ENCODE peak calls at places on chromosome 13, in five cellular contexts. U is LoVo; O is ovary; C is stimulated activated CD4-positive, alpha-beta T cell treated with anti-CD3 and anti-CD28 coated beads, Interleukin-15, amount 100 ng/mL, for 24 hours; Y is GM13977. G is an unnamed sample.

GRCh38 chr13:51767100-51767499 is 36.9 kb downstream of the DHRS12 start:
- DNase-seq in O (no peak), Y (no peak), C (no peak), U (no peak), G (no peak)

GRCh38 chr13:99736541-99736940 is 235.0 kb downstream of the ZIC5 start:
- DNase-seq in U (no peak), O (no peak), Y (no peak), C (no peak), G (no peak)

GRCh38 chr13:90430127-90430526 is 917.4 kb upstream of the MIR17HG start:
- DNase-seq in C (no peak), Y (no peak), O (no peak), U (no peak), G (no peak)

GRCh38 chr13:113058988-113059850 is 46.4 kb upstream of the F7 start:
- DNase-seq in Y (no peak), C (no peak), U (no peak), O (no peak), G (no peak)

GRCh38 chr13:30618186-30618937 is 642 bp downstream of the USPL1 start:
- DNase-seq in U (no peak), O (peak), C (no peak), Y (peak), G (no peak)

GRCh38 chr13:20435616-20436368 is 89.9 kb downstream of the CRYL1 start:
- DNase-seq in O (no peak), C (no peak), Y (no peak), U (no peak), G (no peak)

GRCh38 chr13:52922961-52923360 is 74.5 kb upstream of the PCDH8 start:
- DNase-seq in O (no peak), Y (no peak), U (no peak), C (no peak), G (no peak)

GRCh38 chr13:25371608-25372274 is at the start of gene ATP8A2:
- DNase-seq in Y (no peak), O (no peak), U (no peak), C (peak), G (no peak)

GRCh38 chr13:24671367-24672117 is 8.7 kb upstream of the ATP12A start:
- DNase-seq in C (peak), O (no peak), Y (peak), U (peak), G (peak)

GRCh38 chr13:50080158-50080855 is 65.1 kb downstream of the KCNRG start:
- DNase-seq in U (peak), O (no peak), Y (no peak), C (peak), G (peak)

GRCh38 chr13:111904166-111904565 is 162.8 kb upstream of the SOX1 start:
- DNase-seq in Y (no peak), O (no peak), C (no peak), U (no peak), G (no peak)

GRCh38 chr13:99859178-99860177 is 112.1 kb downstream of the ZIC5 start:
- DNase-seq in C (peak), O (no peak), U (no peak), Y (no peak), G (no peak)

GRCh38 chr13:105196052-105196451 is 1339.4 kb downstream of the EFNB2 start:
- DNase-seq in C (no peak), O (no peak), U (no peak), Y (no peak), G (no peak)

GRCh38 chr13:110634558-110634957 is 19.2 kb downstream of the NAXD start:
- DNase-seq in U (peak), O (no peak), Y (no peak), C (no peak), G (no peak)